ENCODE peak calls at places on chromosome 19, in six cellular contexts. One of them, this sample, is unnamed.

GRCh38 chr19:33639034-33639681 is 17.4 kb downstream of the CHST8 start:
- DNase-seq in neural crest cell: no peak
- DNase-seq in cardiac muscle cell: no peak
- DNase-seq in fibroblast of the aortic adventitia: no peak
- DNase-seq in right lobe of liver: no peak
- DNase-seq in coronary artery: peak
- DNase-seq in this sample: no peak

GRCh38 chr19:16024266-16025107 is 51.8 kb upstream of the TPM4 start:
- DNase-seq in neural crest cell: no peak
- DNase-seq in fibroblast of the aortic adventitia: no peak
- DNase-seq in right lobe of liver: peak
- DNase-seq in coronary artery: no peak
- DNase-seq in cardiac muscle cell: no peak
- DNase-seq in this sample: no peak

GRCh38 chr19:34837262-34837661 is 64.2 kb upstream of the ZNF599 start:
- DNase-seq in fibroblast of the aortic adventitia: no peak
- DNase-seq in coronary artery: no peak
- DNase-seq in right lobe of liver: no peak
- DNase-seq in cardiac muscle cell: peak
- DNase-seq in neural crest cell: no peak
- DNase-seq in this sample: no peak

GRCh38 chr19:16148443-16149045 is 5.1 kb downstream of the HSH2D start:
- DNase-seq in neural crest cell: no peak
- DNase-seq in right lobe of liver: no peak
- DNase-seq in cardiac muscle cell: no peak
- DNase-seq in fibroblast of the aortic adventitia: no peak
- DNase-seq in coronary artery: no peak
- DNase-seq in this sample: no peak

GRCh38 chr19:947707-948533 is 22.1 kb downstream of the ARID3A start:
- DNase-seq in coronary artery: no peak
- DNase-seq in fibroblast of the aortic adventitia: no peak
- DNase-seq in right lobe of liver: peak
- DNase-seq in cardiac muscle cell: no peak
- DNase-seq in neural crest cell: no peak
- DNase-seq in this sample: peak

GRCh38 chr19:28948531-28948930 is 264.4 kb downstream of the UQCRFS1 start:
- DNase-seq in fibroblast of the aortic adventitia: peak
- DNase-seq in neural crest cell: no peak
- DNase-seq in coronary artery: no peak
- DNase-seq in cardiac muscle cell: no peak
- DNase-seq in right lobe of liver: no peak
- DNase-seq in this sample: no peak

GRCh38 chr19:44942067-44942571 is at the start of gene APOC4:
- DNase-seq in fibroblast of the aortic adventitia: no peak
- DNase-seq in neural crest cell: no peak
- DNase-seq in cardiac muscle cell: no peak
- DNase-seq in right lobe of liver: peak
- DNase-seq in coronary artery: no peak
- DNase-seq in this sample: no peak

GRCh38 chr19:36215276-36216171 is 618 bp downstream of the ZNF146 start:
- DNase-seq in coronary artery: no peak
- DNase-seq in cardiac muscle cell: peak
- DNase-seq in fibroblast of the aortic adventitia: peak
- DNase-seq in right lobe of liver: no peak
- DNase-seq in neural crest cell: peak
- DNase-seq in this sample: no peak

GRCh38 chr19:40704491-40705361 is 12.0 kb downstream of the COQ8B start:
- DNase-seq in neural crest cell: no peak
- DNase-seq in cardiac muscle cell: no peak
- DNase-seq in coronary artery: no peak
- DNase-seq in fibroblast of the aortic adventitia: no peak
- DNase-seq in right lobe of liver: no peak
- DNase-seq in this sample: no peak

GRCh38 chr19:12597594-12597993 is 13.0 kb downstream of the ZNF490 start:
- DNase-seq in coronary artery: no peak
- DNase-seq in cardiac muscle cell: no peak
- DNase-seq in fibroblast of the aortic adventitia: no peak
- DNase-seq in right lobe of liver: peak
- DNase-seq in neural crest cell: no peak
- DNase-seq in this sample: peak

GRCh38 chr19:55855160-55855559 is 18.8 kb downstream of the NLRP4 start:
- DNase-seq in right lobe of liver: no peak
- DNase-seq in cardiac muscle cell: no peak
- DNase-seq in neural crest cell: no peak
- DNase-seq in fibroblast of the aortic adventitia: no peak
- DNase-seq in coronary artery: no peak
- DNase-seq in this sample: no peak

GRCh38 chr19:54035215-54036178 is 28.2 kb downstream of the VSTM1 start:
- DNase-seq in fibroblast of the aortic adventitia: peak
- DNase-seq in right lobe of liver: no peak
- DNase-seq in cardiac muscle cell: peak
- DNase-seq in neural crest cell: no peak
- DNase-seq in coronary artery: no peak
- DNase-seq in this sample: no peak

GRCh38 chr19:1221141-1221903 is 15.7 kb downstream of the STK11 start:
- DNase-seq in coronary artery: peak
- DNase-seq in fibroblast of the aortic adventitia: peak
- DNase-seq in right lobe of liver: peak
- DNase-seq in neural crest cell: peak
- DNase-seq in cardiac muscle cell: peak
- DNase-seq in this sample: no peak

GRCh38 chr19:34676697-34677385 is at the start of gene SCGB2B2:
- DNase-seq in right lobe of liver: no peak
- DNase-seq in neural crest cell: no peak
- DNase-seq in cardiac muscle cell: no peak
- DNase-seq in coronary artery: peak
- DNase-seq in fibroblast of the aortic adventitia: no peak
- DNase-seq in this sample: no peak

GRCh38 chr19:34994643-34995471 is 5.3 kb upstream of the GRAMD1A start:
- DNase-seq in fibroblast of the aortic adventitia: peak
- DNase-seq in right lobe of liver: peak
- DNase-seq in cardiac muscle cell: no peak
- DNase-seq in coronary artery: no peak
- DNase-seq in neural crest cell: no peak
- DNase-seq in this sample: no peak

GRCh38 chr19:3530389-3530788 is 8.6 kb upstream of the TEKTIP1 start:
- DNase-seq in coronary artery: no peak
- DNase-seq in fibroblast of the aortic adventitia: no peak
- DNase-seq in cardiac muscle cell: no peak
- DNase-seq in neural crest cell: no peak
- DNase-seq in right lobe of liver: no peak
- DNase-seq in this sample: no peak

GRCh38 chr19:3532154-3533019 is 6.6 kb upstream of the TEKTIP1 start:
- DNase-seq in fibroblast of the aortic adventitia: no peak
- DNase-seq in cardiac muscle cell: no peak
- DNase-seq in neural crest cell: no peak
- DNase-seq in coronary artery: no peak
- DNase-seq in right lobe of liver: no peak
- DNase-seq in this sample: no peak

GRCh38 chr19:3533020-3533408 is 6.0 kb upstream of the TEKTIP1 start:
- DNase-seq in right lobe of liver: no peak
- DNase-seq in fibroblast of the aortic adventitia: no peak
- DNase-seq in neural crest cell: no peak
- DNase-seq in cardiac muscle cell: no peak
- DNase-seq in coronary artery: no peak
- DNase-seq in this sample: no peak

GRCh38 chr19:3533563-3534216 is 5.3 kb upstream of the TEKTIP1 start:
- DNase-seq in neural crest cell: no peak
- DNase-seq in coronary artery: no peak
- DNase-seq in cardiac muscle cell: no peak
- DNase-seq in fibroblast of the aortic adventitia: no peak
- DNase-seq in right lobe of liver: no peak
- DNase-seq in this sample: no peak

GRCh38 chr19:3531716-3532115 is 7.3 kb upstream of the TEKTIP1 start:
- DNase-seq in cardiac muscle cell: no peak
- DNase-seq in neural crest cell: no peak
- DNase-seq in coronary artery: no peak
- DNase-seq in right lobe of liver: no peak
- DNase-seq in fibroblast of the aortic adventitia: no peak
- DNase-seq in this sample: no peak
- TF ChIP-seq CTCF in cardiac muscle cell: no peak
- TF ChIP-seq CTCF in neural crest cell: no peak
- TF ChIP-seq CTCF in coronary artery: no peak
- TF ChIP-seq CTCF in right lobe of liver: no peak
- TF ChIP-seq CTCF in fibroblast of the aortic adventitia: no peak
- TF ChIP-seq CTCF in this sample: no peak

DNA sequence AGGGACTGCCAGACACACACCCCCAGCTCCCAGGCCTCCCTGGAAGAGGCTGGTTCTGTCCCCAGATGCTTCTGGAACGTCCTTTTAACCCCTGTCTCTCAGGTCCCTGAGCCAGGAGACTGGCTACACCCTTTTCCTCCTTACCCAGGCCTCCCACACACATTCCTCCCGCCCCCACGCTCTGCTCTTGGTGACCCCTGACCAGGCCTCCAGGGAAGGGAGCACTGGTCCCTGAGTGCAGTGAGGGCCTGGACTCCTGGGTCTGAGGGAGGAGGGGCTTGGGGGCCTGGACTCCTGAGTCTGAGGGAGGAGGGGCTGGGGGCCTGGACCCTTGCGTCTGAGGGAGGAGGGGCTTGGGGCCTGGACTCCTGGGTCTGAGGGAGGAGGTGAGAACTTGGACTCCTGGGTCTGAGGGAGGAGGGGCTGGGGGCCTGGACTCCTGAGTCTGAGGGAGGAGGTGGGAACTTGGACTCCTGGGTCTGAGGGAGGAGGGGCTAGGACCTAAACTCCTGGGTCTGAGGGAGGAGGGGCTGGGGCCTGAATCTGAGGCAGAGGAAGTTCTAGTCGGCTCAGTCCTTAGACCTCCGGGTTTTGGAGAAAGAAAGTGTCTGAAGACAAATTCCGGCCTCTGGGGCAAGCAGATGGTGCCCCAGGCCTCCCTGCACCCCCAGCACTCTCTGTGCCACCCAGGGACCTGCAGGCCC is 530 bp downstream of the KLK6 start:
- DNase-seq in coronary artery: no peak
- DNase-seq in cardiac muscle cell: peak
- DNase-seq in neural crest cell: no peak
- DNase-seq in fibroblast of the aortic adventitia: no peak
- DNase-seq in right lobe of liver: no peak
- DNase-seq in this sample: no peak
- TF ChIP-seq CTCF in coronary artery: no peak
- TF ChIP-seq CTCF in cardiac muscle cell: no peak
- TF ChIP-seq CTCF in neural crest cell: no peak
- TF ChIP-seq CTCF in fibroblast of the aortic adventitia: no peak
- TF ChIP-seq CTCF in right lobe of liver: no peak
- TF ChIP-seq CTCF in this sample: no peak

GRCh38 chr19:11202488-11203193 is 5.3 kb upstream of the KANK2 start:
- DNase-seq in right lobe of liver: no peak
- DNase-seq in cardiac muscle cell: no peak
- DNase-seq in neural crest cell: no peak
- DNase-seq in fibroblast of the aortic adventitia: no peak
- DNase-seq in coronary artery: no peak
- DNase-seq in this sample: no peak
- TF ChIP-seq CTCF in right lobe of liver: no peak
- TF ChIP-seq CTCF in cardiac muscle cell: no peak
- TF ChIP-seq CTCF in neural crest cell: no peak
- TF ChIP-seq CTCF in fibroblast of the aortic adventitia: no peak
- TF ChIP-seq CTCF in coronary artery: no peak
- TF ChIP-seq CTCF in this sample: no peak

GRCh38 chr19:19745496-19746285 is 12.8 kb upstream of the ZNF14 start:
- DNase-seq in coronary artery: no peak
- DNase-seq in fibroblast of the aortic adventitia: no peak
- DNase-seq in right lobe of liver: peak
- DNase-seq in neural crest cell: no peak
- DNase-seq in cardiac muscle cell: no peak
- DNase-seq in this sample: no peak
- TF ChIP-seq CTCF in coronary artery: no peak
- TF ChIP-seq CTCF in fibroblast of the aortic adventitia: no peak
- TF ChIP-seq CTCF in right lobe of liver: no peak
- TF ChIP-seq CTCF in neural crest cell: no peak
- TF ChIP-seq CTCF in cardiac muscle cell: no peak
- TF ChIP-seq CTCF in this sample: no peak

GRCh38 chr19:2723345-2723715 is 2.2 kb upstream of the DIRAS1 start:
- DNase-seq in neural crest cell: no peak
- DNase-seq in coronary artery: no peak
- DNase-seq in fibroblast of the aortic adventitia: no peak
- DNase-seq in cardiac muscle cell: no peak
- DNase-seq in right lobe of liver: no peak
- DNase-seq in this sample: no peak
- TF ChIP-seq CTCF in neural crest cell: no peak
- TF ChIP-seq CTCF in coronary artery: no peak
- TF ChIP-seq CTCF in fibroblast of the aortic adventitia: no peak
- TF ChIP-seq CTCF in cardiac muscle cell: no peak
- TF ChIP-seq CTCF in right lobe of liver: no peak
- TF ChIP-seq CTCF in this sample: no peak